ENCODE peak calls at places on chromosome 10, in five cellular contexts. H is AG04450, Q is fibroblast of mammary gland, M is choroid plexus epithelial cell, K is endothelial cell. U is an unnamed sample.
A peak's percentile ranks its signal among the peaks of the same experiment; 100 is the strongest.

GRCh38 chr10:50216894-50217293 is 34.4 kb downstream of the ASAH2 start:
- DNase-seq in H (no peak), Q (peak; percentile 68), M (peak; percentile 58), K (no peak), U (peak; percentile 40)

GRCh38 chr10:52783726-52784125 is 11.1 kb upstream of the MBL2 start:
- DNase-seq in H (no peak), Q (no peak), M (no peak), K (no peak), U (no peak)

GRCh38 chr10:63554666-63555065 is 33.5 kb downstream of the REEP3 start:
- DNase-seq in H (peak; percentile 51), Q (peak; percentile 93), M (peak; percentile 97), K (no peak), U (peak; percentile 96)

GRCh38 chr10:70052462-70053211 is at the start of gene MACROH2A2:
- DNase-seq in H (no peak), Q (peak; percentile 57), M (peak; percentile 72), K (peak; percentile 70), U (peak; percentile 59)

GRCh38 chr10:93124580-93125318 is 51.1 kb downstream of the CYP26A1 start:
- DNase-seq in H (no peak), Q (no peak), M (no peak), K (no peak), U (no peak)

GRCh38 chr10:34184901-34185386 is 630.2 kb downstream of the PARD3 start:
- DNase-seq in H (no peak), Q (no peak), M (no peak), K (no peak), U (no peak)

GRCh38 chr10:79192677-79193003 is 123.9 kb downstream of the ZMIZ1 start:
- DNase-seq in H (no peak), Q (peak; percentile 61), M (peak; percentile 36), K (no peak), U (peak; percentile 59)

GRCh38 chr10:97731346-97732051 is 5.4 kb upstream of the ZFYVE27 start:
- DNase-seq in H (peak; percentile 61), Q (peak; percentile 79), M (peak; percentile 84), K (peak; percentile 71), U (peak; percentile 80)

GRCh38 chr10:113335603-113336002 is 217.2 kb upstream of the HABP2 start:
- DNase-seq in H (no peak), Q (peak; percentile 77), M (peak; percentile 84), K (no peak), U (peak; percentile 46)

GRCh38 chr10:61589547-61590243 is 73.0 kb upstream of the CABCOCO1 start:
- DNase-seq in H (no peak), Q (peak; percentile 11), M (peak; percentile 13), K (no peak), U (no peak)

GRCh38 chr10:15118615-15119014 is 21.5 kb downstream of the RPP38 start:
- DNase-seq in H (no peak), Q (no peak), M (no peak), K (no peak), U (no peak)

GRCh38 chr10:45418859-45419672 is 45.0 kb downstream of the ALOX5 start:
- DNase-seq in H (no peak), Q (peak; percentile 27), M (peak; percentile 33), K (peak; percentile 68), U (peak; percentile 13)

GRCh38 chr10:121597504-121598241 is 571 bp downstream of the FGFR2 start:
- DNase-seq in H (no peak), Q (no peak), M (no peak), K (peak; percentile 28), U (no peak)

GRCh38 chr10:29328988-29329387 is 40.1 kb downstream of the LYZL1 start:
- DNase-seq in H (peak; percentile 23), Q (peak; percentile 74), M (no peak), K (no peak), U (peak; percentile 90)

GRCh38 chr10:23293145-23293724 is 51.4 kb downstream of the C10orf67 start:
- DNase-seq in H (no peak), Q (peak; percentile 40), M (peak; percentile 53), K (peak; percentile 69), U (peak; percentile 7)

GRCh38 chr10:93471110-93471651 is 11.0 kb downstream of the MYOF start:
- DNase-seq in H (peak; percentile 88), Q (peak; percentile 99), M (peak; percentile 98), K (no peak), U (peak; percentile 97)

GRCh38 chr10:63267414-63268138 is 134.4 kb downstream of the NRBF2 start:
- DNase-seq in H (peak; percentile 79), Q (peak; percentile 87), M (peak; percentile 92), K (no peak), U (peak; percentile 89)

GRCh38 chr10:69014171-69014570 is 25.6 kb downstream of the KIFBP start:
- DNase-seq in H (no peak), Q (no peak), M (peak; percentile 66), K (no peak), U (peak; percentile 13)

GRCh38 chr10:33067917-33068316 is 109.9 kb upstream of the ITGB1 start:
- DNase-seq in H (no peak), Q (no peak), M (no peak), K (no peak), U (peak; percentile 14)

GRCh38 chr10:84097787-84098353 is 41.4 kb upstream of the GHITM start:
- DNase-seq in H (no peak), Q (peak; percentile 43), M (peak; percentile 44), K (no peak), U (peak; percentile 38)

GRCh38 chr10:69786791-69787190 is 14.9 kb upstream of the COL13A1 start:
- DNase-seq in H (no peak), Q (peak; percentile 57), M (peak; percentile 81), K (peak; percentile 21), U (peak; percentile 62)

DNA sequence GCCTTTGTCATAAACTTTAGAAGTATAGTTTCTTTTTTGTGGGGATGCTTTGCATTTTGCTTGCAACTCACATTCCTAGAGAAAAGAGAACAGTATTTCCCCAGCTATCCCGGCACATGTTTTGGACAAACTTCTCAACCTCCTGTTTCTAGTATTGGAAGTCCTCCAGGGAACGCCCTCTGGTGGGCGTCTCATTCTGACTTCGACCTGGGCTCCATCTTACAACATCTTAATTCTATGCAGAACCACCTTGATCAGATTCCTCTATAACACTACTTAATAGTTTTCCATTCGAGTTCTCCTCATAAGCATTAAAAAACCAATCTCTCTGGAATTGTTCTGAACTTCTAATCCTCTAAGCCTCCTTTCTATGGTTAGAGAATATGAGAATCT is 139.5 kb upstream of the FZD8 start:
- DNase-seq in H (no peak), Q (peak; percentile 22), M (peak; percentile 34), K (peak; percentile 41), U (no peak)
- TF ChIP-seq CTCF in H (peak; percentile 4), Q (peak; percentile 14), M (peak; percentile 45), K (peak; percentile 47), U (peak; percentile 16)

GRCh38 chr10:128551475-128551874 is 425.3 kb upstream of the MKI67 start:
- DNase-seq in H (no peak), Q (no peak), M (no peak), K (no peak), U (no peak)

GRCh38 chr10:128546651-128547165 is 420.5 kb upstream of the MKI67 start:
- DNase-seq in H (no peak), Q (no peak), M (no peak), K (no peak), U (no peak)

GRCh38 chr10:128549192-128549591 is 423.0 kb upstream of the MKI67 start:
- DNase-seq in H (no peak), Q (no peak), M (no peak), K (no peak), U (no peak)

GRCh38 chr10:128553755-128554154 is 427.5 kb upstream of the MKI67 start:
- DNase-seq in H (no peak), Q (no peak), M (no peak), K (no peak), U (no peak)

GRCh38 chr10:128550045-128550444 is 423.8 kb upstream of the MKI67 start:
- DNase-seq in H (no peak), Q (no peak), M (no peak), K (no peak), U (no peak)
- TF ChIP-seq CTCF in H (no peak), Q (no peak), M (no peak), K (no peak), U (no peak)

GRCh38 chr10:90579602-90580242 is 278.1 kb downstream of the HTR7 start:
- DNase-seq in H (no peak), Q (peak; percentile 62), M (peak; percentile 76), K (peak; percentile 9), U (no peak)
- TF ChIP-seq CTCF in H (peak; percentile 38), Q (peak; percentile 29), M (peak; percentile 61), K (peak; percentile 18), U (no peak)

GRCh38 chr10:26485150-26485941 is 47.2 kb downstream of the APBB1IP start:
- DNase-seq in H (no peak), Q (peak; percentile 84), M (peak; percentile 12), K (no peak), U (peak; percentile 87)

GRCh38 chr10:26481914-26482550 is 43.9 kb downstream of the APBB1IP start:
- DNase-seq in H (no peak), Q (no peak), M (no peak), K (no peak), U (no peak)

GRCh38 chr10:26480909-26481703 is 43.0 kb downstream of the APBB1IP start:
- DNase-seq in H (no peak), Q (no peak), M (no peak), K (no peak), U (no peak)

GRCh38 chr10:26486304-26486703 is 48.2 kb downstream of the APBB1IP start:
- DNase-seq in H (no peak), Q (peak; percentile 99), M (no peak), K (no peak), U (peak; percentile 99)

DNA sequence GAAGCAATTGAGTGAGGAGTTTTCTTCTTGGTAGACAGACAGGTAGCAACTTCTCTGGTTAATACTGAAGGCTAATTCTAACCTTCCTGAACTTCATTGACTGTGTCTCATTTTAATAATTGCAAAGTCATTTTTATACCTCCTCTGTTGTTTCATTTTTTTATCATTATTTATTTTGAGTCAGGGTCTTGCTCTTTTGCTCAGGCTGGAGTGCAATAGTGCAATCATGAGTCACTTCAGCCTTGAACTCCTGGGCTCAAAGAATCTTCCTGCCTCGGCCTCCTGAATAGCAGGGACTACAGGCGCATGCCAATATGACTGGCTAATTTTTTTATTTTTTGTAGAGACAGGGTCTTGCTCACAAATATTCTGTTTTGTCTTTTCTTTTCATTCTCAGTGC is 45.4 kb downstream of the APBB1IP start:
- DNase-seq in H (no peak), Q (no peak), M (no peak), K (no peak), U (no peak)
- TF ChIP-seq CTCF in H (no peak), Q (no peak), M (no peak), K (no peak), U (no peak)

U was measured in AG10803.